ENCODE peak calls at places on chromosomes 1 and 21, in five cellular contexts. J, X, A, C and G are unnamed samples.

GRCh38 chr21:26199471-26199870 is 28.9 kb upstream of the APP start:
- DNase-seq in C (peak), X (no peak), A (no peak), J (no peak), G (no peak)

GRCh38 chr1:76939107-76939816 is 72.0 kb downstream of the ST6GALNAC5 start:
- DNase-seq in X (no peak), C (peak), A (no peak), J (no peak), G (no peak)

GRCh38 chr1:147266381-147266780 is 23.9 kb downstream of the CHD1L start:
- DNase-seq in X (no peak), J (no peak), A (no peak), C (no peak), G (no peak)

GRCh38 chr1:240602189-240602588 is 9.8 kb downstream of the GREM2 start:
- DNase-seq in X (no peak), A (no peak), C (no peak), J (no peak), G (no peak)

GRCh38 chr1:174996474-174996873 is 3.3 kb upstream of the CACYBP start:
- DNase-seq in X (no peak), A (no peak), C (no peak), J (no peak), G (no peak)

GRCh38 chr21:44427241-44428120 is 27.8 kb upstream of the LRRC3 start:
- DNase-seq in C (no peak), X (no peak), J (no peak), A (no peak), G (no peak)

GRCh38 chr1:182446033-182446669 is 3.8 kb upstream of the RGSL1 start:
- DNase-seq in X (no peak), A (no peak), C (peak), J (peak), G (no peak)

GRCh38 chr21:26769613-26770188 is 75.5 kb downstream of the ADAMTS1 start:
- DNase-seq in J (no peak), C (peak), X (no peak), A (no peak), G (no peak)

GRCh38 chr1:162666006-162666645 is 33.9 kb downstream of the DDR2 start:
- DNase-seq in A (no peak), C (no peak), X (no peak), J (no peak), G (no peak)

GRCh38 chr1:19535214-19535613 is 49.9 kb upstream of the CAPZB start:
- DNase-seq in X (no peak), J (no peak), C (no peak), A (no peak), G (no peak)

GRCh38 chr1:68904472-68904871 is 407.6 kb upstream of the DEPDC1 start:
- DNase-seq in A (no peak), J (no peak), C (no peak), X (no peak), G (no peak)

GRCh38 chr1:151067185-151067584 is 3.4 kb upstream of the GABPB2 start:
- DNase-seq in X (no peak), C (no peak), J (no peak), A (no peak), G (no peak)

GRCh38 chr1:21490774-21491482 is 18.3 kb upstream of the ALPL start:
- DNase-seq in A (peak), C (peak), X (peak), J (peak), G (no peak)

GRCh38 chr1:25702101-25702775 is 85.6 kb downstream of the MAN1C1 start:
- DNase-seq in A (no peak), X (no peak), J (no peak), C (no peak), G (no peak)

GRCh38 chr1:185343306-185343705 is 26.3 kb upstream of the IVNS1ABP start:
- DNase-seq in A (no peak), J (no peak), X (no peak), C (no peak), G (no peak)

GRCh38 chr1:156945881-156946661 is 25.6 kb downstream of the LRRC71 start:
- DNase-seq in A (no peak), C (no peak), J (no peak), X (no peak), G (no peak)

GRCh38 chr1:245682638-245683376 is 528.0 kb downstream of the KIF26B start:
- DNase-seq in A (no peak), X (no peak), J (no peak), C (no peak), G (no peak)

GRCh38 chr1:94462606-94463005 is 44.4 kb downstream of the ABCD3 start:
- DNase-seq in C (no peak), J (no peak), A (no peak), X (no peak), G (no peak)

GRCh38 chr21:42406201-42406601 is 2.5 kb downstream of the UBASH3A start:
- DNase-seq in J (no peak), C (no peak), A (no peak), X (no peak), G (no peak)